ENCODE peak calls at places on chromosomes 3 and 15, in seven cellular contexts. One of them, this sample, is unnamed.

GRCh38 chr3:113496924-113497323 is 18.0 kb downstream of the SPICE1 start:
- DNase-seq in coronary artery: no peak
- DNase-seq in AG09309: no peak
- DNase-seq in progenitor cell of endocrine pancreas: no peak
- DNase-seq in PC-3: peak
- DNase-seq in GM13976: no peak
- DNase-seq in RWPE1: no peak
- DNase-seq in this sample: no peak

GRCh38 chr3:187909871-187910270 is 164.6 kb upstream of the BCL6 start:
- DNase-seq in PC-3: no peak
- DNase-seq in RWPE1: no peak
- DNase-seq in AG09309: no peak
- DNase-seq in coronary artery: no peak
- DNase-seq in progenitor cell of endocrine pancreas: no peak
- DNase-seq in GM13976: no peak
- DNase-seq in this sample: no peak

GRCh38 chr3:45599984-45600650 is 5.6 kb downstream of the LIMD1 start:
- DNase-seq in AG09309: no peak
- DNase-seq in GM13976: no peak
- DNase-seq in RWPE1: no peak
- DNase-seq in coronary artery: no peak
- DNase-seq in progenitor cell of endocrine pancreas: no peak
- DNase-seq in PC-3: no peak
- DNase-seq in this sample: no peak

GRCh38 chr15:57149196-57149595 is 227.1 kb upstream of the CGNL1 start:
- DNase-seq in progenitor cell of endocrine pancreas: no peak
- DNase-seq in coronary artery: no peak
- DNase-seq in PC-3: no peak
- DNase-seq in GM13976: no peak
- DNase-seq in AG09309: no peak
- DNase-seq in RWPE1: no peak
- DNase-seq in this sample: no peak

GRCh38 chr15:38605744-38606143 is 41.1 kb upstream of the RASGRP1 start:
- DNase-seq in progenitor cell of endocrine pancreas: no peak
- DNase-seq in coronary artery: no peak
- DNase-seq in AG09309: no peak
- DNase-seq in PC-3: no peak
- DNase-seq in RWPE1: no peak
- DNase-seq in GM13976: no peak
- DNase-seq in this sample: no peak

GRCh38 chr15:86916671-86917450 is 837.2 kb downstream of the AGBL1 start:
- DNase-seq in GM13976: no peak
- DNase-seq in PC-3: no peak
- DNase-seq in RWPE1: no peak
- DNase-seq in coronary artery: no peak
- DNase-seq in progenitor cell of endocrine pancreas: no peak
- DNase-seq in AG09309: no peak
- DNase-seq in this sample: no peak

GRCh38 chr15:66388576-66388975 is 1.9 kb downstream of the MAP2K1 start:
- DNase-seq in coronary artery: no peak
- DNase-seq in PC-3: no peak
- DNase-seq in AG09309: no peak
- DNase-seq in GM13976: no peak
- DNase-seq in RWPE1: no peak
- DNase-seq in progenitor cell of endocrine pancreas: no peak
- DNase-seq in this sample: no peak

GRCh38 chr15:65791335-65792129 is 561 bp downstream of the DENND4A start:
- DNase-seq in GM13976: no peak
- DNase-seq in AG09309: no peak
- DNase-seq in coronary artery: peak
- DNase-seq in RWPE1: peak
- DNase-seq in PC-3: peak
- DNase-seq in progenitor cell of endocrine pancreas: peak
- DNase-seq in this sample: no peak

GRCh38 chr3:9248232-9249191 is 934 bp downstream of the SRGAP3 start:
- DNase-seq in progenitor cell of endocrine pancreas: no peak
- DNase-seq in RWPE1: peak
- DNase-seq in AG09309: no peak
- DNase-seq in GM13976: no peak
- DNase-seq in coronary artery: peak
- DNase-seq in PC-3: peak
- DNase-seq in this sample: no peak

GRCh38 chr3:108153451-108153981 is 62.7 kb upstream of the CD47 start:
- DNase-seq in RWPE1: peak
- DNase-seq in coronary artery: no peak
- DNase-seq in PC-3: peak
- DNase-seq in progenitor cell of endocrine pancreas: no peak
- DNase-seq in AG09309: no peak
- DNase-seq in GM13976: peak
- DNase-seq in this sample: no peak

GRCh38 chr15:80835338-80835737 is 56.2 kb downstream of the CEMIP start:
- DNase-seq in AG09309: no peak
- DNase-seq in progenitor cell of endocrine pancreas: no peak
- DNase-seq in RWPE1: peak
- DNase-seq in GM13976: no peak
- DNase-seq in PC-3: no peak
- DNase-seq in coronary artery: no peak
- DNase-seq in this sample: no peak

GRCh38 chr3:152320201-152320617 is 51.5 kb downstream of the MBNL1 start:
- DNase-seq in GM13976: no peak
- DNase-seq in AG09309: no peak
- DNase-seq in PC-3: peak
- DNase-seq in RWPE1: no peak
- DNase-seq in coronary artery: no peak
- DNase-seq in progenitor cell of endocrine pancreas: no peak
- DNase-seq in this sample: no peak

GRCh38 chr3:142853270-142854163 is 35.4 kb downstream of the PCOLCE2 start:
- DNase-seq in coronary artery: no peak
- DNase-seq in RWPE1: peak
- DNase-seq in GM13976: no peak
- DNase-seq in progenitor cell of endocrine pancreas: no peak
- DNase-seq in PC-3: peak
- DNase-seq in AG09309: no peak
- DNase-seq in this sample: no peak

GRCh38 chr15:57640935-57641682 is 49.4 kb downstream of the MYZAP start:
- DNase-seq in AG09309: peak
- DNase-seq in GM13976: no peak
- DNase-seq in coronary artery: no peak
- DNase-seq in PC-3: peak
- DNase-seq in progenitor cell of endocrine pancreas: no peak
- DNase-seq in RWPE1: peak
- DNase-seq in this sample: no peak

GRCh38 chr15:61759639-61760038 is 300.6 kb downstream of the VPS13C start:
- DNase-seq in AG09309: no peak
- DNase-seq in GM13976: no peak
- DNase-seq in PC-3: no peak
- DNase-seq in RWPE1: no peak
- DNase-seq in coronary artery: no peak
- DNase-seq in progenitor cell of endocrine pancreas: no peak
- DNase-seq in this sample: no peak

GRCh38 chr15:92613841-92614240 is 41.7 kb downstream of the FAM174B start:
- DNase-seq in coronary artery: peak
- DNase-seq in PC-3: no peak
- DNase-seq in AG09309: no peak
- DNase-seq in progenitor cell of endocrine pancreas: no peak
- DNase-seq in GM13976: no peak
- DNase-seq in RWPE1: no peak
- DNase-seq in this sample: no peak

GRCh38 chr15:70281811-70282307 is 184.1 kb upstream of the TLE3 start:
- DNase-seq in coronary artery: no peak
- DNase-seq in AG09309: peak
- DNase-seq in progenitor cell of endocrine pancreas: no peak
- DNase-seq in GM13976: peak
- DNase-seq in RWPE1: peak
- DNase-seq in PC-3: peak
- DNase-seq in this sample: no peak

GRCh38 chr3:171135536-171135935 is 109.0 kb upstream of the SLC2A2 start:
- DNase-seq in AG09309: no peak
- DNase-seq in progenitor cell of endocrine pancreas: no peak
- DNase-seq in GM13976: no peak
- DNase-seq in coronary artery: no peak
- DNase-seq in PC-3: no peak
- DNase-seq in RWPE1: no peak
- DNase-seq in this sample: no peak

GRCh38 chr3:27138562-27138961 is 230.6 kb downstream of the NEK10 start:
- DNase-seq in progenitor cell of endocrine pancreas: no peak
- DNase-seq in PC-3: peak
- DNase-seq in AG09309: no peak
- DNase-seq in GM13976: no peak
- DNase-seq in RWPE1: no peak
- DNase-seq in coronary artery: no peak
- DNase-seq in this sample: no peak

GRCh38 chr3:166190360-166190759 is 353.1 kb upstream of the BCHE start:
- DNase-seq in AG09309: no peak
- DNase-seq in PC-3: peak
- DNase-seq in RWPE1: no peak
- DNase-seq in GM13976: no peak
- DNase-seq in coronary artery: no peak
- DNase-seq in progenitor cell of endocrine pancreas: no peak
- DNase-seq in this sample: no peak

DNA sequence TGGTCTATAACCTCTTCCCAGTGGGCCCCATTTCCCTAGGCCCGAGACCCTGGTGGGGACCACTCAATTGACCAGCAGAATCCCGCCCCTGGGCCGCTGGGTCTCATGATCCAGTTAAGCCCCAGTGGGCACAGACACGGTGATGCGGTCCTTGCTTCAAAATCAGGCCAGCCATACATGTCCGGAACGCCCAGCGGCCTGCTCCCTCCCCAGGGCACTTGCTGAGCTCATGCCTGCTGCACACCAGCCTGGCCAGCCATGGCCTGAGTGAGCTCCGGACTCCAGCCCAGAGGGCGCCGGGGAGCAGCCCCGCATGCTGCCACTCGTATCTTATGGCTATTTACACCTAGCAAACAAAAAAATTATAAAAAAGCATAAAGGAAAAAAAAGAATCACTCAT is 34.4 kb upstream of the IQSEC1 start:
- DNase-seq in progenitor cell of endocrine pancreas: no peak
- DNase-seq in RWPE1: no peak
- DNase-seq in AG09309: no peak
- DNase-seq in GM13976: no peak
- DNase-seq in PC-3: no peak
- DNase-seq in coronary artery: peak
- DNase-seq in this sample: no peak
- TF ChIP-seq CTCF in progenitor cell of endocrine pancreas: no peak
- TF ChIP-seq CTCF in RWPE1: no peak
- TF ChIP-seq CTCF in AG09309: no peak
- TF ChIP-seq CTCF in GM13976: no peak
- TF ChIP-seq CTCF in PC-3: peak
- TF ChIP-seq CTCF in coronary artery: no peak
- TF ChIP-seq CTCF in this sample: no peak

GRCh38 chr3:157443873-157444770 is 7.5 kb downstream of the PTX3 start:
- DNase-seq in PC-3: no peak
- DNase-seq in GM13976: no peak
- DNase-seq in progenitor cell of endocrine pancreas: no peak
- DNase-seq in RWPE1: no peak
- DNase-seq in AG09309: peak
- DNase-seq in coronary artery: no peak
- DNase-seq in this sample: no peak

GRCh38 chr3:157445897-157446296 is 9.2 kb downstream of the PTX3 start:
- DNase-seq in progenitor cell of endocrine pancreas: no peak
- DNase-seq in RWPE1: peak
- DNase-seq in PC-3: peak
- DNase-seq in coronary artery: no peak
- DNase-seq in AG09309: no peak
- DNase-seq in GM13976: no peak
- DNase-seq in this sample: no peak

GRCh38 chr3:157442729-157443128 is 6.1 kb downstream of the PTX3 start:
- DNase-seq in RWPE1: no peak
- DNase-seq in PC-3: no peak
- DNase-seq in coronary artery: no peak
- DNase-seq in GM13976: no peak
- DNase-seq in progenitor cell of endocrine pancreas: no peak
- DNase-seq in AG09309: no peak
- DNase-seq in this sample: no peak

GRCh38 chr3:157444789-157445188 is 8.1 kb downstream of the PTX3 start:
- DNase-seq in AG09309: no peak
- DNase-seq in RWPE1: no peak
- DNase-seq in GM13976: no peak
- DNase-seq in progenitor cell of endocrine pancreas: no peak
- DNase-seq in PC-3: no peak
- DNase-seq in coronary artery: no peak
- DNase-seq in this sample: no peak

GRCh38 chr3:157447026-157447694 is 10.5 kb downstream of the PTX3 start:
- DNase-seq in PC-3: peak
- DNase-seq in AG09309: no peak
- DNase-seq in RWPE1: peak
- DNase-seq in coronary artery: no peak
- DNase-seq in progenitor cell of endocrine pancreas: no peak
- DNase-seq in GM13976: no peak
- DNase-seq in this sample: no peak
- TF ChIP-seq CTCF in PC-3: peak
- TF ChIP-seq CTCF in AG09309: peak
- TF ChIP-seq CTCF in RWPE1: peak
- TF ChIP-seq CTCF in coronary artery: no peak
- TF ChIP-seq CTCF in progenitor cell of endocrine pancreas: peak
- TF ChIP-seq CTCF in GM13976: no peak
- TF ChIP-seq CTCF in this sample: peak

GRCh38 chr15:99100245-99101173 is 4.4 kb upstream of the SYNM start:
- DNase-seq in RWPE1: peak
- DNase-seq in PC-3: peak
- DNase-seq in coronary artery: peak
- DNase-seq in GM13976: peak
- DNase-seq in AG09309: no peak
- DNase-seq in progenitor cell of endocrine pancreas: peak
- DNase-seq in this sample: peak
- TF ChIP-seq CTCF in RWPE1: peak
- TF ChIP-seq CTCF in PC-3: peak
- TF ChIP-seq CTCF in coronary artery: peak
- TF ChIP-seq CTCF in GM13976: peak
- TF ChIP-seq CTCF in AG09309: peak
- TF ChIP-seq CTCF in progenitor cell of endocrine pancreas: peak
- TF ChIP-seq CTCF in this sample: peak

DNA sequence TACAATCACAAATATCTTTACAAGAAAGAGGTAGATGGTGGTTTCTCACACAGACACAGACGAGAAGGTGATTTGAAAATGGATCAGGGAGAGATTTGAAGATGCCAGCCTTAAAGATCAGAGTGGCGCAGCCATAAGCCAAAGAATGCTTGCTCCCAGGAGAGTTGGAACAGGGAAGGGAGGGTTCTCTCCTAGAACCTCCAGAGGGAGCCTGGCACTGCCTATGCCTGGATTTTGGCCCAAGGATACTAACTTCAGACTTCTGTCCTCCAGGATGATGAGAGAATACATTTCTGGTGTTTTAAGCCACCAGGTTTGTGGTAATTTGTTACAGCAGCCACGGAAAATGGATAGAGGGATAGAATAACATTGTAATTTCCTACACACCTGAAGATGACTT is 279.1 kb downstream of the FAM43A start:
- DNase-seq in AG09309: no peak
- DNase-seq in coronary artery: peak
- DNase-seq in progenitor cell of endocrine pancreas: no peak
- DNase-seq in RWPE1: no peak
- DNase-seq in PC-3: peak
- DNase-seq in GM13976: no peak
- DNase-seq in this sample: no peak
- TF ChIP-seq CTCF in AG09309: no peak
- TF ChIP-seq CTCF in coronary artery: no peak
- TF ChIP-seq CTCF in progenitor cell of endocrine pancreas: no peak
- TF ChIP-seq CTCF in RWPE1: no peak
- TF ChIP-seq CTCF in PC-3: peak
- TF ChIP-seq CTCF in GM13976: no peak
- TF ChIP-seq CTCF in this sample: no peak